ENCODE peak calls at places on chromosomes 1 and 21, in four cellular contexts. R, I, V and F are unnamed samples.

GRCh38 chr1:31564606-31564989 is 11.7 kb upstream of the TINAGL1 start:
- DNase-seq in R (no peak), I (no peak), V (no peak), F (no peak)

GRCh38 chr1:191615422-191615821 is 542.8 kb upstream of the RGS18 start:
- DNase-seq in R (no peak), I (no peak), V (no peak), F (no peak)

GRCh38 chr1:49104575-49104974 is 327.9 kb upstream of the BEND5 start:
- DNase-seq in R (no peak), I (no peak), V (no peak), F (no peak)

GRCh38 chr1:89605692-89606091 is 27.2 kb upstream of the LRRC8C start:
- DNase-seq in R (no peak), I (no peak), V (no peak), F (no peak)

GRCh38 chr21:28111151-28111619 is 881.5 kb downstream of the LTN1 start:
- DNase-seq in R (no peak), I (no peak), V (no peak), F (no peak)

GRCh38 chr1:165152727-165153126 is 203.8 kb downstream of the LMX1A start:
- DNase-seq in R (no peak), I (no peak), V (no peak), F (no peak)

GRCh38 chr1:167881786-167882185 is 32.1 kb downstream of the ADCY10 start:
- DNase-seq in R (no peak), I (no peak), V (no peak), F (no peak)

GRCh38 chr1:38246955-38247952 is 200.7 kb upstream of the POU3F1 start:
- DNase-seq in R (no peak), I (no peak), V (no peak), F (no peak)

GRCh38 chr1:960371-961131 is at the start of gene KLHL17:
- DNase-seq in R (peak), I (peak), V (peak), F (peak)

GRCh38 chr1:86965012-86965826 is 50.8 kb downstream of the HS2ST1 start:
- DNase-seq in R (no peak), I (peak), V (no peak), F (no peak)

GRCh38 chr1:226542623-226543103 is 5.9 kb upstream of the STUM start:
- DNase-seq in R (no peak), I (no peak), V (no peak), F (no peak)

GRCh38 chr1:180548686-180549326 is 10.0 kb upstream of the OVAAL start:
- DNase-seq in R (no peak), I (no peak), V (no peak), F (no peak)

GRCh38 chr1:8727809-8728213 is 89.6 kb downstream of the RERE start:
- DNase-seq in R (no peak), I (no peak), V (no peak), F (no peak)

GRCh38 chr1:157312270-157312812 is 174.1 kb upstream of the ETV3 start:
- DNase-seq in R (no peak), I (no peak), V (no peak), F (no peak)